ENCODE peak calls at places on chromosomes 7 and 10, in five cellular contexts. T is GM06990; K is choroid plexus epithelial cell; L is stimulated activated CD4-positive, alpha-beta T cell treated with anti-CD3 and anti-CD28 coated beads, Interleukin-15, amount 100 ng/mL, for 24 hours; H is activated T-cell treated with anti-CD3 and anti-CD28 coated beads, Interleukin-2, amount 50 U/mL, for 24 hours. P is an unnamed sample.

GRCh38 chr7:122013070-122013469 is 131.0 kb downstream of the AASS start:
- DNase-seq in T (no peak), K (peak; percentile 5), L (peak; percentile 5), H (no peak), P (no peak)

GRCh38 chr7:159013181-159013690 is 131.4 kb downstream of the VIPR2 start:
- DNase-seq in T (no peak), K (no peak), L (no peak), H (no peak), P (no peak)

GRCh38 chr7:70392282-70392681 is 739.7 kb upstream of the GALNT17 start:
- DNase-seq in T (no peak), K (no peak), L (no peak), H (no peak), P (no peak)

GRCh38 chr7:8260871-8261707 is 878 bp downstream of the ICA1 start:
- DNase-seq in T (no peak), K (peak; percentile 2), L (peak; percentile 47), H (peak; percentile 44), P (no peak)

GRCh38 chr10:77452952-77453564 is 184.6 kb downstream of the KCNMA1 start:
- DNase-seq in T (no peak), K (no peak), L (no peak), H (no peak), P (no peak)

GRCh38 chr7:143410523-143411004 is 1.9 kb upstream of the EPHA1 start:
- DNase-seq in T (no peak), K (no peak), L (no peak), H (no peak), P (no peak)

GRCh38 chr7:28269700-28270361 is 89.2 kb upstream of the JAZF1 start:
- DNase-seq in T (no peak), K (no peak), L (no peak), H (no peak), P (no peak)

GRCh38 chr7:68146970-68147369 is 1150.3 kb downstream of the TYW1 start:
- DNase-seq in T (no peak), K (no peak), L (no peak), H (no peak), P (no peak)

GRCh38 chr10:90417056-90417455 is 440.8 kb downstream of the HTR7 start:
- DNase-seq in T (no peak), K (peak; percentile 95), L (no peak), H (no peak), P (no peak)

GRCh38 chr10:90328896-90329295 is 528.9 kb downstream of the HTR7 start:
- DNase-seq in T (no peak), K (no peak), L (no peak), H (no peak), P (no peak)

GRCh38 chr7:33601884-33602283 is 303.5 kb upstream of the BMPER start:
- DNase-seq in T (no peak), K (no peak), L (no peak), H (no peak), P (no peak)

GRCh38 chr10:103745264-103746247 is 109.8 kb downstream of the SH3PXD2A start:
- DNase-seq in T (no peak), K (no peak), L (peak; percentile 75), H (peak; percentile 66), P (no peak)

P was measured in HS-27A.